ENCODE peak calls at places on chromosomes 7 and 10, in four cellular contexts. One of them, this sample, is unnamed.

GRCh38 chr10:101319241-101319915 is 34.6 kb upstream of the BTRC start:
- DNase-seq in NCI-H2171 treated with DMSO at 0.1 percent for 48 hours: no peak
- DNase-seq in central memory CD4-positive, alpha-beta T cell: no peak
- DNase-seq in hippocampal formation: no peak
- DNase-seq in this sample: no peak

GRCh38 chr10:16799621-16800020 is 17.6 kb downstream of the RSU1 start:
- DNase-seq in NCI-H2171 treated with DMSO at 0.1 percent for 48 hours: no peak
- DNase-seq in central memory CD4-positive, alpha-beta T cell: no peak
- DNase-seq in hippocampal formation: no peak
- DNase-seq in this sample: no peak

GRCh38 chr7:108598858-108599257 is 29.2 kb downstream of the DNAJB9 start:
- DNase-seq in NCI-H2171 treated with DMSO at 0.1 percent for 48 hours: peak
- DNase-seq in central memory CD4-positive, alpha-beta T cell: no peak
- DNase-seq in hippocampal formation: no peak
- DNase-seq in this sample: no peak

GRCh38 chr7:66454600-66455225 is 174.0 kb upstream of the KCTD7 start:
- DNase-seq in NCI-H2171 treated with DMSO at 0.1 percent for 48 hours: no peak
- DNase-seq in central memory CD4-positive, alpha-beta T cell: no peak
- DNase-seq in hippocampal formation: no peak
- DNase-seq in this sample: no peak

GRCh38 chr10:123790132-123790885 is 101.3 kb downstream of the CPXM2 start:
- DNase-seq in NCI-H2171 treated with DMSO at 0.1 percent for 48 hours: no peak
- DNase-seq in central memory CD4-positive, alpha-beta T cell: no peak
- DNase-seq in hippocampal formation: no peak
- DNase-seq in this sample: no peak

GRCh38 chr7:130901209-130901783 is 167.3 kb upstream of the KLF14 start:
- DNase-seq in NCI-H2171 treated with DMSO at 0.1 percent for 48 hours: no peak
- DNase-seq in central memory CD4-positive, alpha-beta T cell: no peak
- DNase-seq in hippocampal formation: peak
- DNase-seq in this sample: no peak

GRCh38 chr7:35336444-35336843 is 82.5 kb upstream of the TBX20 start:
- DNase-seq in NCI-H2171 treated with DMSO at 0.1 percent for 48 hours: no peak
- DNase-seq in central memory CD4-positive, alpha-beta T cell: no peak
- DNase-seq in hippocampal formation: no peak
- DNase-seq in this sample: no peak

GRCh38 chr10:46310851-46311250 is 24.1 kb downstream of the ANTXRL start:
- DNase-seq in NCI-H2171 treated with DMSO at 0.1 percent for 48 hours: no peak
- DNase-seq in central memory CD4-positive, alpha-beta T cell: no peak
- DNase-seq in hippocampal formation: no peak
- DNase-seq in this sample: no peak

GRCh38 chr7:66958708-66959350 is 36.6 kb downstream of the SBDS start:
- DNase-seq in NCI-H2171 treated with DMSO at 0.1 percent for 48 hours: no peak
- DNase-seq in central memory CD4-positive, alpha-beta T cell: no peak
- DNase-seq in hippocampal formation: no peak
- DNase-seq in this sample: no peak

GRCh38 chr10:95303535-95303934 is 12.7 kb upstream of the PDLIM1 start:
- DNase-seq in NCI-H2171 treated with DMSO at 0.1 percent for 48 hours: peak
- DNase-seq in central memory CD4-positive, alpha-beta T cell: no peak
- DNase-seq in hippocampal formation: no peak
- DNase-seq in this sample: no peak

GRCh38 chr7:126447984-126448383 is 804.8 kb downstream of the GRM8 start:
- DNase-seq in NCI-H2171 treated with DMSO at 0.1 percent for 48 hours: no peak
- DNase-seq in central memory CD4-positive, alpha-beta T cell: no peak
- DNase-seq in hippocampal formation: no peak
- DNase-seq in this sample: no peak

GRCh38 chr7:150909192-150909591 is 56.9 kb downstream of the AOC1 start:
- DNase-seq in NCI-H2171 treated with DMSO at 0.1 percent for 48 hours: no peak
- DNase-seq in central memory CD4-positive, alpha-beta T cell: peak
- DNase-seq in hippocampal formation: no peak
- DNase-seq in this sample: no peak

GRCh38 chr10:110629680-110630191 is 14.4 kb upstream of the RBM20 start:
- DNase-seq in NCI-H2171 treated with DMSO at 0.1 percent for 48 hours: peak
- DNase-seq in central memory CD4-positive, alpha-beta T cell: no peak
- DNase-seq in hippocampal formation: no peak
- DNase-seq in this sample: peak

GRCh38 chr7:56077681-56078080 is 13.6 kb downstream of the SUMF2 start:
- DNase-seq in NCI-H2171 treated with DMSO at 0.1 percent for 48 hours: no peak
- DNase-seq in central memory CD4-positive, alpha-beta T cell: no peak
- DNase-seq in hippocampal formation: no peak
- DNase-seq in this sample: no peak

GRCh38 chr7:45888185-45888992 is at the start of gene IGFBP1:
- DNase-seq in NCI-H2171 treated with DMSO at 0.1 percent for 48 hours: peak
- DNase-seq in central memory CD4-positive, alpha-beta T cell: no peak
- DNase-seq in hippocampal formation: no peak
- DNase-seq in this sample: no peak

GRCh38 chr7:135723411-135723810 is 4.6 kb downstream of the SLC13A4 start:
- DNase-seq in NCI-H2171 treated with DMSO at 0.1 percent for 48 hours: no peak
- DNase-seq in central memory CD4-positive, alpha-beta T cell: no peak
- DNase-seq in hippocampal formation: no peak
- DNase-seq in this sample: no peak

GRCh38 chr7:22627136-22627535 is 99.9 kb upstream of the IL6 start:
- DNase-seq in NCI-H2171 treated with DMSO at 0.1 percent for 48 hours: no peak
- DNase-seq in central memory CD4-positive, alpha-beta T cell: no peak
- DNase-seq in hippocampal formation: no peak
- DNase-seq in this sample: peak